ENCODE peak calls at places on chromosomes 3 and 15, in six cellular contexts. D is HEK293T, L is hepatic stellate cell, M is NCI-H510A treated with DMSO at 0.1 percent for 48 hours, Q is ovary, I is COR-L47. H is an unnamed sample.

GRCh38 chr3:32313723-32314473 is 75.4 kb downstream of the CMTM8 start:
- DNase-seq in D (no peak), L (no peak), M (no peak), Q (no peak), I (no peak), H (no peak)

GRCh38 chr3:9497821-9498565 is 55.6 kb downstream of the LHFPL4 start:
- DNase-seq in D (no peak), L (no peak), M (no peak), Q (no peak), I (no peak), H (no peak)

GRCh38 chr15:94972314-94972713 is 741.0 kb downstream of the MCTP2 start:
- DNase-seq in D (no peak), L (no peak), M (no peak), Q (no peak), I (no peak), H (peak; percentile 67)

GRCh38 chr15:60400957-60401356 is 3.2 kb upstream of the ANXA2 start:
- DNase-seq in D (no peak), L (no peak), M (no peak), Q (no peak), I (no peak), H (no peak)

GRCh38 chr3:48595075-48595525 is at the start of gene COL7A1:
- DNase-seq in D (no peak), L (peak; percentile 62), M (no peak), Q (peak; percentile 66), I (no peak), H (peak; percentile 58)

GRCh38 chr3:42513121-42513520 is 10.7 kb downstream of the VIPR1 start:
- DNase-seq in D (no peak), L (no peak), M (no peak), Q (no peak), I (no peak), H (no peak)

GRCh38 chr3:141262306-141262705 is 30.7 kb downstream of the PXYLP1 start:
- DNase-seq in D (no peak), L (peak; percentile 47), M (no peak), Q (no peak), I (no peak), H (no peak)

GRCh38 chr3:143367171-143367570 is 247.6 kb downstream of the CHST2 start:
- DNase-seq in D (no peak), L (no peak), M (no peak), Q (no peak), I (no peak), H (no peak)

GRCh38 chr3:127768346-127769008 is 53.8 kb downstream of the MGLL start:
- DNase-seq in D (no peak), L (peak; percentile 96), M (no peak), Q (no peak), I (no peak), H (no peak)

GRCh38 chr3:151697496-151697895 is 36.2 kb upstream of the AADACL2 start:
- DNase-seq in D (no peak), L (peak; percentile 2), M (no peak), Q (no peak), I (no peak), H (no peak)

GRCh38 chr15:65044724-65045481 is at the start of gene SLC51B:
- DNase-seq in D (no peak), L (no peak), M (peak; percentile 31), Q (no peak), I (no peak), H (peak; percentile 80)

GRCh38 chr15:33400941-33401340 is 90.2 kb downstream of the RYR3 start:
- DNase-seq in D (no peak), L (no peak), M (no peak), Q (no peak), I (no peak), H (no peak)

GRCh38 chr3:32584660-32585059 is 14.0 kb upstream of the DYNC1LI1 start:
- DNase-seq in D (no peak), L (no peak), M (no peak), Q (no peak), I (no peak), H (no peak)

GRCh38 chr15:99306694-99307338 is 55.5 kb downstream of the LRRC28 start:
- DNase-seq in D (peak; percentile 33), L (no peak), M (peak; percentile 9), Q (no peak), I (peak; percentile 34), H (peak; percentile 24)

GRCh38 chr3:181457190-181457589 is 254.5 kb upstream of the SOX2 start:
- DNase-seq in D (no peak), L (no peak), M (no peak), Q (no peak), I (no peak), H (no peak)

GRCh38 chr3:52422669-52423068 is 22.2 kb downstream of the SEMA3G start:
- DNase-seq in D (no peak), L (no peak), M (no peak), Q (no peak), I (no peak), H (no peak)

GRCh38 chr3:39144748-39145380 is 8.5 kb downstream of the CSRNP1 start:
- DNase-seq in D (no peak), L (no peak), M (no peak), Q (no peak), I (no peak), H (no peak)

GRCh38 chr3:56862352-56863062 is 60.8 kb upstream of the ARHGEF3 start:
- DNase-seq in D (no peak), L (peak; percentile 4), M (no peak), Q (peak; percentile 39), I (no peak), H (peak; percentile 80)

GRCh38 chr3:186570941-186571643 is 572 bp downstream of the DNAJB11 start:
- DNase-seq in D (no peak), L (no peak), M (no peak), Q (no peak), I (no peak), H (no peak)

GRCh38 chr3:58722526-58722925 is 56.0 kb upstream of the FAM3D start:
- DNase-seq in D (no peak), L (no peak), M (no peak), Q (no peak), I (peak; percentile 51), H (peak; percentile 66)

GRCh38 chr15:31480356-31481058 is 153.9 kb downstream of the KLF13 start:
- DNase-seq in D (no peak), L (no peak), M (no peak), Q (no peak), I (no peak), H (no peak)

GRCh38 chr3:71371282-71371681 is 212.2 kb downstream of the FOXP1 start:
- DNase-seq in D (no peak), L (no peak), M (no peak), Q (no peak), I (no peak), H (no peak)

GRCh38 chr15:87312221-87312620 is 944.3 kb downstream of the NTRK3 start:
- DNase-seq in D (no peak), L (no peak), M (no peak), Q (no peak), I (no peak), H (peak; percentile 40)

GRCh38 chr3:160479376-160479775 is 29.8 kb upstream of the TRIM59 start:
- DNase-seq in D (no peak), L (no peak), M (no peak), Q (no peak), I (no peak), H (no peak)

GRCh38 chr3:14688525-14688924 is 13.6 kb downstream of the C3orf20 start:
- DNase-seq in D (no peak), L (no peak), M (no peak), Q (no peak), I (no peak), H (no peak)

GRCh38 chr3:152307829-152308474 is 39.2 kb downstream of the MBNL1 start:
- DNase-seq in D (no peak), L (no peak), M (no peak), Q (no peak), I (no peak), H (peak; percentile 66)

GRCh38 chr3:24963762-24964625 is 464.1 kb upstream of the RARB start:
- DNase-seq in D (peak; percentile 16), L (no peak), M (peak; percentile 2), Q (no peak), I (no peak), H (peak; percentile 72)

GRCh38 chr3:197520311-197521276 is 35.2 kb downstream of the BDH1 start:
- DNase-seq in D (no peak), L (peak; percentile 91), M (no peak), Q (no peak), I (peak; percentile 85), H (peak; percentile 86)

GRCh38 chr3:9690451-9691450 is 12.9 kb upstream of the CPNE9 start:
- DNase-seq in D (no peak), L (no peak), M (no peak), Q (no peak), I (no peak), H (no peak)

GRCh38 chr15:90099868-90100854 is 2.1 kb downstream of the IDH2 start:
- DNase-seq in D (no peak), L (no peak), M (no peak), Q (peak; percentile 65), I (peak; percentile 9), H (peak; percentile 47)

GRCh38 chr3:190205739-190206138 is 85.0 kb upstream of the P3H2 start:
- DNase-seq in D (no peak), L (peak; percentile 65), M (no peak), Q (no peak), I (no peak), H (no peak)

GRCh38 chr3:37904614-37905047 is 43.0 kb downstream of the CTDSPL start:
- DNase-seq in D (no peak), L (no peak), M (no peak), Q (no peak), I (no peak), H (peak; percentile 50)